ENCODE peak calls at places on chromosomes 6 and 20, in seven cellular contexts. X is HCT116, T is mucosa of descending colon, O is heart right ventricle, K is upper lobe of right lung, M is GM23248, E is A549. I is an unnamed sample. For H3K9me3, the result is how much of the 10 kb centered on the place peaks cover.

GRCh38 chr20:48910360-48910781 is 11.1 kb upstream of the ARFGEF2 start:
- DNase-seq in X (no peak), T (no peak), O (no peak), K (no peak), M (no peak), E (peak), I (no peak)

GRCh38 chr20:31473331-31474096 is 1.4 kb downstream of the DEFB124 start:
- DNase-seq in X (no peak), T (no peak), O (no peak), K (no peak), M (peak), E (no peak), I (no peak)

GRCh38 chr6:20186981-20187380 is 25.3 kb downstream of the MBOAT1 start:
- DNase-seq in X (no peak), T (no peak), O (no peak), K (no peak), M (peak), E (no peak), I (no peak)

GRCh38 chr20:49501917-49502316 is 19.4 kb upstream of the KCNB1 start:
- DNase-seq in X (peak), T (no peak), O (no peak), K (no peak), M (peak), E (peak), I (peak)

GRCh38 chr6:157981395-157982296 is at the start of gene SYNJ2:
- DNase-seq in X (no peak), T (peak), O (peak), K (peak), M (peak), E (peak), I (peak)

GRCh38 chr20:38168791-38169589 is 3.9 kb upstream of the TGM2 start:
- DNase-seq in X (no peak), T (no peak), O (no peak), K (peak), M (peak), E (peak), I (peak)

GRCh38 chr20:8094415-8094818 is 37.6 kb upstream of the PLCB1 start:
- DNase-seq in X (no peak), T (peak), O (peak), K (no peak), M (peak), E (peak), I (no peak)

GRCh38 chr6:50998905-50999304 is 180.2 kb downstream of the TFAP2B start:
- DNase-seq in X (no peak), T (no peak), O (no peak), K (no peak), M (no peak), E (no peak), I (no peak)

GRCh38 chr6:73579851-73580246 is 59.0 kb upstream of the EEF1A1 start:
- DNase-seq in X (peak), T (peak), O (peak), K (no peak), M (peak), E (peak), I (peak)

GRCh38 chr20:5146302-5146653 is 19.5 kb downstream of the CDS2 start:
- DNase-seq in X (no peak), T (no peak), O (no peak), K (no peak), M (no peak), E (no peak), I (no peak)

GRCh38 chr20:8330316-8330784 is 198.3 kb downstream of the PLCB1 start:
- DNase-seq in X (no peak), T (no peak), O (no peak), K (no peak), M (no peak), E (no peak), I (no peak)

GRCh38 chr6:105346052-105346451 is 56.8 kb downstream of the PREP start:
- DNase-seq in X (no peak), T (no peak), O (no peak), K (no peak), M (peak), E (peak), I (peak)

GRCh38 chr6:7234547-7234946 is 78.5 kb downstream of the SSR1 start:
- DNase-seq in X (no peak), T (no peak), O (no peak), K (no peak), M (no peak), E (no peak), I (no peak)

GRCh38 chr6:109454483-109455160 is 950 bp downstream of the MICAL1 start:
- DNase-seq in X (no peak), T (peak), O (peak), K (peak), M (peak), E (no peak), I (no peak)

GRCh38 chr6:132236744-132237143 is 164.5 kb downstream of the MOXD1 start:
- DNase-seq in X (no peak), T (no peak), O (no peak), K (no peak), M (peak), E (no peak), I (no peak)

GRCh38 chr6:121633309-121633708 is 197.9 kb downstream of the GJA1 start:
- DNase-seq in X (no peak), T (no peak), O (no peak), K (no peak), M (no peak), E (no peak), I (no peak)
- H3K9me3 ChIP-seq in X (under half), T (under half), O (under half), K (under half), M (under half), E (under half), I (under half)

DNA sequence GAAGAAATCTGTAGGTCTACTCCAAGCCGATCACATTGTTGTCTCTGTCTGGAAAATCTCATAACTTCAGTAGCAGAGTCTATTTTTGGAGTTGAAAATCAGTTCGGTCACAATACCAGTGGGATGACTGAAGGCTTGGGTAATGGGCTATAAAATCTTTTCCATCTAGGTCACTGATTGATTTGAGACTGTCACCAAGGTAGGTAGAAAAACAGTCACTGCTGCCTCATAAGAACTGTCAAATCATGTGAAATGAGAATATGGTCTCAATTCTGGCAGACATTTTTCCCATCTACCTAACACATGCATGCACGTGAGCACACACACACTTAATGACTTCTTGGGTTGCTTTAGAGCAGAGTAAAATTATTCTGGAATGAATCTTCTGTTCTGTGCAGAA is 1162.8 kb upstream of the CITED2 start:
- DNase-seq in X (no peak), T (no peak), O (no peak), K (no peak), M (peak), E (peak), I (no peak)
- H3K9me3 ChIP-seq in X (under half), T (under half), O (under half), K (under half), M (under half), E (under half), I (under half)

GRCh38 chr6:159473435-159473834 is 219.6 kb downstream of the SOD2 start:
- DNase-seq in X (no peak), T (no peak), O (no peak), K (no peak), M (no peak), E (no peak), I (no peak)

GRCh38 chr6:159466934-159467333 is 226.1 kb downstream of the SOD2 start:
- DNase-seq in X (no peak), T (no peak), O (no peak), K (no peak), M (no peak), E (no peak), I (no peak)

GRCh38 chr6:159470400-159470799 is 222.6 kb downstream of the SOD2 start:
- DNase-seq in X (no peak), T (no peak), O (no peak), K (no peak), M (no peak), E (no peak), I (no peak)

GRCh38 chr6:159467473-159468041 is 225.5 kb downstream of the SOD2 start:
- DNase-seq in X (no peak), T (no peak), O (no peak), K (no peak), M (peak), E (no peak), I (no peak)

GRCh38 chr6:159469449-159469848 is 223.6 kb downstream of the SOD2 start:
- DNase-seq in X (no peak), T (no peak), O (no peak), K (no peak), M (no peak), E (no peak), I (no peak)
- H3K9me3 ChIP-seq in X (under half), T (under half), O (under half), K (under half), M (under half), E (under half), I (under half)

GRCh38 chr6:122956376-122956775 is 39.7 kb upstream of the CLVS2 start:
- DNase-seq in X (no peak), T (no peak), O (no peak), K (no peak), M (no peak), E (peak), I (no peak)

DNA sequence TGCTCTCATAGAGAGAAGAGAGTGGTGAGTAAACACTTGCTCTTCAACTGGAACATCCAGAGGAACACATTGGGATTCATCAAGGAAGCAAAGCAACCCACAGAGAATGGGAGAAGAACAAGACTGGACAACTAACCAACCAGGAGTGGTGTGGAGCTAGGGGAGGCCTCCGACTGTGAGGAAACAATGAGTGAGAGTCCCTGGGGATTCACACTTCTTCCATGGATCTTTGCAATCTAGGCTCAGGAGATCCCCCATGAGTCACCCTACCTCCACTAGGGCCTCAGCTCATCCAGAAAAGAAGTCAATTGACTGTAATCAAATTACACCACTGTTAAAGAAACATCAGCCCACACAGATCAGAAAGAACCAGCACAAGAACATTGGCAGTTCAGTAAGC is 42.3 kb upstream of the CLVS2 start:
- DNase-seq in X (no peak), T (no peak), O (no peak), K (no peak), M (no peak), E (no peak), I (no peak)
- H3K9me3 ChIP-seq in X (under half), T (under half), O (under half), K (under half), M (under half), E (under half), I (under half)

DNA sequence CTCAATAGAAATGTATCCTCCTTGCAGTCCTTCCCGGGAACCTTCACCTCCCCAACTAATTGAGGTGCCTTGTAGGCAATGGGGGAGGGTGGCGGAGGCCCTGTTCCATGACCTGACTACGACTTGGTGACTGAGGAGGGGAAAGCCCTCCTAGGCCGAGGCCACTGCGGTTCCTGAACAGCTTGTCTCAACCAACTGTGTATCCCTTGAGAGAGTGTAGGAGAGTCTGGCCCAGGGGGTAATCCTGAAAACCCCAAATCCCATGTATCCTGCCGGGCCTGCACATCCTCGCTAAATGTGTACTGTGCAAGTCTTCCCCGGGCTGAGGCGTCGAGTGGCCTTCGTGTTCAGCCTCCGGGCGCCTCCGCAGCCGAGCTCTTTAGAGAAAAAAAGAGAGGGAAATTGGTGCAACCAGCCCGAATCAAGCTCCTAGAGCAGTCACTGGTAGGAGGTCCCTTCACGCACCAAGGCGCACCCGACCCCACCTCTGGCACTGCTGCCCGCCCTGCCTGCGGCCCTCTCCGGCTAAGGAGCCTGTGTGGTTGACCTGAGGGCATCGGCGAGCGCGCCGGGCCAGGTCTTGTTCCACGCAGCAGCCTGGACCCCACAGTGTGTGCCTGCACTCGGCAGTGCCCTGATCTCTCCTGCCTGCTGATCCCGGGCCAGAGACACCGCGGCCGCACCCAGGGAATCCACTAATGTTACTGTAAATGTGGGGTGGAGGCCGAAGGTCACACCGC is 7.3 kb downstream of the SIM1 start:
- DNase-seq in X (no peak), T (no peak), O (no peak), K (no peak), M (no peak), E (no peak), I (no peak)
- H3K9me3 ChIP-seq in X (under half), T (under half), O (under half), K (under half), M (under half), E (under half), I (under half)

DNA sequence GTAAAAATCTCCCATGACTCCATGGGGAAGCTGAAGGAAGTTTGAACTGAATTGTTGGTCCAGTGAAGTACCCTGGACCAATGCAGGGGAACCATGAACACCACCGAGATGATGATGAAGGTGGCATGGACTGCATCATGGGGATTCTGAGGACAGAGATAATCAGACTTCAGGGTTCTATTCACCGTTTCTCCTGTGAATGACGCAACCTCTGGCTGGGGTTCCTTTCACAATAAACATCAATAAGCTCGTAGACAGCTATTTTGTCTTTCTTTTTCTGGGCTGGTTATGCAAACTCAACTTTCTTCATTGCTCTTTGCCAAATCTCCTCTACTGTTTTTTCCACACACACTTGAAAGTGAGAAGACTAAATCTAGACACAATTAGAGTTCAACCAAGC is 87.9 kb upstream of the NKX2-2 start:
- DNase-seq in X (no peak), T (no peak), O (no peak), K (no peak), M (no peak), E (no peak), I (no peak)
- H3K9me3 ChIP-seq in X (under half), T (under half), O (under half), K (under half), M (under half), E (under half), I (under half)

DNA sequence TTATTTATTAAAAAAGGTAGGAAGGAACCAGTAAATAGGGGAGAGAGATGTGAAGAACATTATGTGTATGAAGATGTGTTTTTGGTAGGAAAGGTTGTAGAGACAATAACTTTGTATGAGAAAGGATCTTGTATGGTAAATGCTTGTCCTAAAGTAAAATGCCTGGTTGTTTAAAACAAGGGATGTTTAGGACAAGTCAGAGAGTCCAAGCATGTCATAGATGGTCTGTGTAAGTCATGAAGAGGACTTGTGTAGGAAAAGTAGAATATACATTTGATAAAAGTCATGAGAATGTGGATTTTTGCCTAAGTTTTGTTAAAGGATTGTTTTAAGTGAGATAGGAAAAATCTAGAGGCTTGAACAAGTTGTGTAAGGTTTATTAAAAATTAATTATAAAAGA is 325.1 kb downstream of the CDH26 start:
- DNase-seq in X (no peak), T (no peak), O (no peak), K (no peak), M (no peak), E (peak), I (peak)
- H3K9me3 ChIP-seq in X (under half), T (under half), O (under half), K (under half), M (under half), E (under half), I (under half)

GRCh38 chr6:143860111-143860510 is 4.2 kb upstream of the ZC2HC1B start:
- DNase-seq in X (no peak), T (no peak), O (no peak), K (no peak), M (no peak), E (no peak), I (no peak)
- H3K9me3 ChIP-seq in X (under half), T (under half), O (under half), K (under half), M (under half), E (under half), I (under half)

GRCh38 chr6:169960531-169960890 is 209.1 kb downstream of the ERMARD start:
- DNase-seq in X (no peak), T (no peak), O (no peak), K (no peak), M (no peak), E (no peak), I (no peak)

GRCh38 chr6:169960891-169961611 is 209.6 kb downstream of the ERMARD start:
- DNase-seq in X (no peak), T (no peak), O (no peak), K (peak), M (peak), E (no peak), I (no peak)

GRCh38 chr6:169958510-169958909 is 207.1 kb downstream of the ERMARD start:
- DNase-seq in X (no peak), T (no peak), O (no peak), K (no peak), M (no peak), E (no peak), I (no peak)

GRCh38 chr6:169960003-169960344 is 208.6 kb downstream of the ERMARD start:
- DNase-seq in X (no peak), T (no peak), O (no peak), K (no peak), M (no peak), E (no peak), I (no peak)

DNA sequence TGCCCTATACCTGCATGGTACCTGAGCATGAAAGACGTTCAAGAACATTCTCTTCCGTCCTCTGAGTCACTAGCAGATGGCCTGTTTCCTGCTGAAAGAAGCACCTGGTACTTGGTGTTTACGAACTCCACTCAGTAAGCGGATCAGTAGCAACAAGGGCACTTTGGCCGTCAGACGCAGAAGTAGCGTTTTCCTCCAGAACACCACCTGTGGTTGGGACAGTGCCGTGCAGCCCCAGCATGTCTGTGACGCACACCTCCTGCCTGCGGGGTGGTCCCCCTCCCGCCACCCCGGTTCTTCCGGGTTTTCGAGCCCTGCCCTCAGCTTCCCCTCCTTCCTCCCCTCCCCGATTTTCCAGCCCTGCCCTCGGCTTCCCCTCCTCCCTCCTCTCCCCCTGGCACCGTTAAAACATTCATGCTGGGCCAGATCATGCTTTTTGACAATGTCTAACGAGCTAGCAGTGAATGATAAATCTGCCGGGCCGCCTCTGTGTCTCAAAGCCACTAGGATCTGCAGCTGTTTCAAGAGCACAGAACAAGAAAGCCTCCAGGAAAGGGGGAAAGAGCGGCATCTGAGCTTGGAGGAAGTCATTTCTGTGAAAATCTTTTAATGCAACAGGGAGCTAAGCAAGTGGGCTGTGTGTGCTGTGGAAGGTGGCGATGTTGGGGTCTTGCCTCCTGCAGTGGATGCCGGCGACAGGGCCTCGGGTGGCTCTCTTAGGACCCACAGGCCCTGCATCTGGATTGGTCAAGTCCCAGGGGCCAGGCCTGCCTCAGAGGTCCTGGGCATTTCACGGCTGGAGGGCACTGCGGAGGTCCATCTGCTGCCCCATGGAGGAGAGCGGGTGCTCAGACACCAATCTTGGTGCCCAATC is 207.9 kb downstream of the ERMARD start:
- DNase-seq in X (no peak), T (peak), O (no peak), K (peak), M (no peak), E (no peak), I (no peak)
- H3K9me3 ChIP-seq in X (under half), T (under half), O (under half), K (under half), M (under half), E (under half), I (under half)

I was measured in Caco-2.